ENCODE peak calls at places on chromosomes 13 and 19, in ten cellular contexts. L, K, N, Q, W, O, Z, V, E and J are unnamed samples.

GRCh38 chr19:771332-771785 is 20.4 kb downstream of the MISP start:
- ATAC-seq in L (peak), K (peak), N (peak), Q (peak), W (peak), O (peak), Z (peak), V (peak), E (peak), J (no peak)

GRCh38 chr13:35953537-35954206 is 177.5 kb downstream of the DCLK1 start:
- ATAC-seq in L (peak), K (peak), N (no peak), Q (peak), W (no peak), O (peak), Z (peak), V (peak), E (peak), J (peak)

GRCh38 chr13:41652735-41653361 is 195.5 kb downstream of the RGCC start:
- ATAC-seq in L (peak), K (no peak), N (no peak), Q (peak), W (no peak), O (peak), Z (peak), V (peak), E (no peak), J (peak)

GRCh38 chr13:39263033-39263432 is 224.8 kb downstream of the NHLRC3 start:
- ATAC-seq in L (peak), K (peak), N (peak), Q (peak), W (peak), O (peak), Z (peak), V (peak), E (peak), J (peak)

GRCh38 chr19:16764793-16765433 is 45.3 kb downstream of the NWD1 start:
- ATAC-seq in L (no peak), K (no peak), N (no peak), Q (no peak), W (no peak), O (no peak), Z (no peak), V (no peak), E (no peak), J (no peak)

GRCh38 chr13:50467156-50467814 is 376.2 kb downstream of the DLEU7 start:
- ATAC-seq in L (no peak), K (no peak), N (no peak), Q (peak), W (no peak), O (no peak), Z (no peak), V (no peak), E (no peak), J (no peak)

GRCh38 chr13:110216403-110217041 is 90.4 kb downstream of the COL4A1 start:
- ATAC-seq in L (peak), K (no peak), N (no peak), Q (peak), W (no peak), O (peak), Z (peak), V (peak), E (no peak), J (peak)

GRCh38 chr19:40519352-40520322 is 52.8 kb downstream of the SPTBN4 start:
- ATAC-seq in L (no peak), K (peak), N (peak), Q (no peak), W (peak), O (peak), Z (peak), V (no peak), E (no peak), J (no peak)

GRCh38 chr13:42967660-42968059 is 24.4 kb downstream of the EPSTI1 start:
- ATAC-seq in L (peak), K (no peak), N (no peak), Q (peak), W (no peak), O (peak), Z (peak), V (no peak), E (no peak), J (no peak)

GRCh38 chr19:46958542-46958941 is 61.1 kb upstream of the NPAS1 start:
- ATAC-seq in L (no peak), K (no peak), N (no peak), Q (no peak), W (no peak), O (no peak), Z (no peak), V (no peak), E (no peak), J (no peak)

GRCh38 chr19:36417752-36418286 is 625 bp downstream of the ZFP82 start:
- ATAC-seq in L (no peak), K (peak), N (peak), Q (peak), W (no peak), O (no peak), Z (no peak), V (no peak), E (no peak), J (no peak)

GRCh38 chr19:4090351-4091220 is 23.9 kb upstream of the ZBTB7A start:
- ATAC-seq in L (no peak), K (no peak), N (no peak), Q (no peak), W (no peak), O (peak), Z (peak), V (no peak), E (no peak), J (no peak)

GRCh38 chr13:23799945-23800344 is 89.3 kb downstream of the MIPEP start:
- ATAC-seq in L (peak), K (no peak), N (no peak), Q (peak), W (no peak), O (peak), Z (peak), V (no peak), E (no peak), J (peak)

GRCh38 chr19:3531716-3532115 is 7.3 kb upstream of the TEKTIP1 start:
- ATAC-seq in L (no peak), K (no peak), N (no peak), Q (no peak), W (no peak), O (no peak), Z (no peak), V (no peak), E (no peak), J (no peak)

GRCh38 chr19:3572855-3573161 is at the start of gene HMG20B:
- ATAC-seq in L (no peak), K (no peak), N (no peak), Q (no peak), W (peak), O (no peak), Z (peak), V (no peak), E (no peak), J (no peak)

GRCh38 chr13:41019578-41020347 is 647 bp upstream of the ELF1 start:
- ATAC-seq in L (peak), K (peak), N (no peak), Q (peak), W (no peak), O (peak), Z (no peak), V (peak), E (no peak), J (no peak)

GRCh38 chr13:33057019-33057785 is 41.0 kb downstream of the KL start:
- ATAC-seq in L (peak), K (peak), N (peak), Q (peak), W (no peak), O (no peak), Z (peak), V (no peak), E (peak), J (peak)

GRCh38 chr13:110251227-110251791 is 55.6 kb downstream of the COL4A1 start:
- ATAC-seq in L (no peak), K (no peak), N (no peak), Q (no peak), W (no peak), O (no peak), Z (no peak), V (no peak), E (no peak), J (no peak)

GRCh38 chr13:106187501-106187900 is 348.0 kb downstream of the EFNB2 start:
- ATAC-seq in L (no peak), K (no peak), N (no peak), Q (no peak), W (no peak), O (no peak), Z (no peak), V (no peak), E (no peak), J (no peak)

GRCh38 chr19:13053761-13054604 is 48.7 kb downstream of the LYL1 start:
- ATAC-seq in L (peak), K (peak), N (peak), Q (peak), W (no peak), O (peak), Z (peak), V (peak), E (peak), J (peak)

GRCh38 chr13:26721251-26721939 is 39.2 kb downstream of the GPR12 start:
- ATAC-seq in L (no peak), K (peak), N (no peak), Q (peak), W (peak), O (no peak), Z (peak), V (peak), E (no peak), J (peak)

GRCh38 chr19:1978346-1978894 is 37.1 kb downstream of the BTBD2 start:
- ATAC-seq in L (no peak), K (no peak), N (no peak), Q (no peak), W (no peak), O (no peak), Z (no peak), V (no peak), E (no peak), J (no peak)

GRCh38 chr13:90640976-90641375 is 706.5 kb upstream of the MIR17HG start:
- ATAC-seq in L (no peak), K (no peak), N (no peak), Q (no peak), W (no peak), O (no peak), Z (no peak), V (no peak), E (peak), J (no peak)

GRCh38 chr13:40096357-40096911 is 441.0 kb downstream of the COG6 start:
- ATAC-seq in L (no peak), K (no peak), N (no peak), Q (no peak), W (peak), O (no peak), Z (no peak), V (no peak), E (no peak), J (no peak)

GRCh38 chr19:10009714-10010224 is 535 bp downstream of the COL5A3 start:
- ATAC-seq in L (no peak), K (peak), N (peak), Q (no peak), W (no peak), O (no peak), Z (no peak), V (peak), E (no peak), J (no peak)

GRCh38 chr19:53907193-53907581 is 1.9 kb upstream of the CACNG7 start:
- ATAC-seq in L (no peak), K (no peak), N (peak), Q (no peak), W (no peak), O (no peak), Z (no peak), V (no peak), E (no peak), J (no peak)

GRCh38 chr19:10952809-10953208 is 8.0 kb upstream of the SMARCA4 start:
- ATAC-seq in L (no peak), K (no peak), N (no peak), Q (no peak), W (no peak), O (peak), Z (no peak), V (no peak), E (peak), J (no peak)

GRCh38 chr13:98411617-98412310 is 165.1 kb downstream of the STK24 start:
- ATAC-seq in L (peak), K (no peak), N (no peak), Q (peak), W (no peak), O (peak), Z (peak), V (peak), E (no peak), J (peak)

GRCh38 chr19:325937-326565 is 18.5 kb downstream of the MIER2 start:
- ATAC-seq in L (no peak), K (no peak), N (no peak), Q (no peak), W (no peak), O (no peak), Z (no peak), V (no peak), E (no peak), J (no peak)

GRCh38 chr19:15815306-15815705 is at the start of gene OR10H1:
- ATAC-seq in L (no peak), K (no peak), N (no peak), Q (no peak), W (no peak), O (peak), Z (peak), V (no peak), E (peak), J (no peak)

GRCh38 chr13:111232191-111232590 is 88.3 kb upstream of the TEX29 start:
- ATAC-seq in L (no peak), K (no peak), N (no peak), Q (no peak), W (no peak), O (no peak), Z (peak), V (no peak), E (no peak), J (no peak)

GRCh38 chr19:57192993-57193392 is 1.7 kb downstream of the ZNF264 start:
- ATAC-seq in L (no peak), K (no peak), N (no peak), Q (no peak), W (peak), O (no peak), Z (no peak), V (no peak), E (no peak), J (no peak)

GRCh38 chr19:53772943-53773342 is 51.2 kb downstream of the NLRP12 start:
- ATAC-seq in L (peak), K (no peak), N (peak), Q (no peak), W (peak), O (peak), Z (peak), V (peak), E (peak), J (no peak)

GRCh38 chr13:32117696-32118095 is 86.1 kb downstream of the FRY start:
- ATAC-seq in L (peak), K (no peak), N (no peak), Q (peak), W (no peak), O (peak), Z (peak), V (no peak), E (no peak), J (no peak)

GRCh38 chr13:51821666-51822065 is 17.7 kb upstream of the DHRS12 start:
- ATAC-seq in L (no peak), K (no peak), N (no peak), Q (no peak), W (no peak), O (no peak), Z (no peak), V (peak), E (no peak), J (no peak)

GRCh38 chr13:111304041-111304544 is 16.3 kb upstream of the TEX29 start:
- ATAC-seq in L (no peak), K (no peak), N (no peak), Q (no peak), W (peak), O (no peak), Z (no peak), V (no peak), E (no peak), J (no peak)

GRCh38 chr13:74168263-74168675 is 34.1 kb upstream of the KLF12 start:
- ATAC-seq in L (peak), K (peak), N (no peak), Q (peak), W (no peak), O (no peak), Z (no peak), V (peak), E (no peak), J (no peak)

GRCh38 chr13:37138169-37138568 is 32.7 kb upstream of the CSNK1A1L start:
- ATAC-seq in L (no peak), K (peak), N (no peak), Q (no peak), W (no peak), O (no peak), Z (no peak), V (no peak), E (peak), J (no peak)
- TF ChIP-seq CTCF in L (no peak), K (no peak), N (peak), Q (peak), W (no peak), O (no peak), Z (no peak), V (no peak), E (peak), J (no peak)

GRCh38 chr19:18683109-18683954 is at the start of gene CRTC1:
- ATAC-seq in L (peak), K (peak), N (peak), Q (peak), W (peak), O (peak), Z (peak), V (peak), E (peak), J (peak)
- TF ChIP-seq CTCF in L (peak), K (peak), N (no peak), Q (no peak), W (no peak), O (no peak), Z (no peak), V (no peak), E (no peak), J (no peak)

DNA sequence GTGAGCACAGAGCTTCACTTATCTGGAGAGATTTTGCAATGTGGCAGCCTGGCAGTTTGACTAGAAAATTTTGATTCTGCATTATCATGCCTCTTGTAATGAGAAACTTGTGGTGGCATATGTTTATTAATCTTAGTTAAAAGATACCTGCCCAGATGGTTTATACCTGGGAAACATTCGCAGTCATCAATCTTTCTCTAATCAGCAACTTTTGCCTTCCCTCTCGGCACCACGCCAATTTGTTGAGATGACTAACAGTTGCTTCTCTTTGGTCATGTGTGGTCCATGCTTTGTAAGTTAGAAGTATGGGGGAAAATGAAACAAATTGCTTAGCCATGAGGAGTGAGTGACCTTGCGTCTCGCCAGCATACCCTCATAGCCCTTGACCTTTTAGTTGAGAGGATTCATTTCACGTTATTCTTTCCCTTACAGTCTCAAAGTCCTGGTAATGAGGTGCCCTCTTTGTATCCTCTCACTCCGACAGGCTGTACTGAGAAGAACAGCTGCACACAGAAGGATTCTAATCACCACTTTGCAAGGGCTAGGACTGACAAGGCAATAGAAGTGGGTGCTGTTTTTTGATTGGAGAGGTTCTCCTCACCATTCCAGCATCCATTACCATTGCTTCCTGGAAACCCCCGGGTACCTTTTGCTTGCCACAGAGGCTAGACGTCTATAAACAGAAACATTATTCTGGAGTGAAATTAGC is 201.4 kb downstream of the OXGR1 start:
- ATAC-seq in L (no peak), K (no peak), N (no peak), Q (no peak), W (no peak), O (no peak), Z (no peak), V (no peak), E (no peak), J (no peak)
- TF ChIP-seq CTCF in L (no peak), K (no peak), N (no peak), Q (no peak), W (no peak), O (no peak), Z (no peak), V (no peak), E (no peak), J (no peak)

GRCh38 chr19:52535831-52536800 is 8.6 kb downstream of the ZNF808 start:
- ATAC-seq in L (peak), K (no peak), N (no peak), Q (peak), W (peak), O (peak), Z (peak), V (peak), E (no peak), J (peak)
- TF ChIP-seq CTCF in L (no peak), K (no peak), N (no peak), Q (peak), W (no peak), O (peak), Z (peak), V (no peak), E (no peak), J (peak)

GRCh38 chr13:28375250-28375930 is 119.5 kb downstream of the FLT1 start:
- ATAC-seq in L (no peak), K (peak), N (no peak), Q (no peak), W (no peak), O (no peak), Z (no peak), V (no peak), E (no peak), J (no peak)
- TF ChIP-seq CTCF in L (no peak), K (no peak), N (no peak), Q (no peak), W (no peak), O (no peak), Z (no peak), V (no peak), E (no peak), J (no peak)

DNA sequence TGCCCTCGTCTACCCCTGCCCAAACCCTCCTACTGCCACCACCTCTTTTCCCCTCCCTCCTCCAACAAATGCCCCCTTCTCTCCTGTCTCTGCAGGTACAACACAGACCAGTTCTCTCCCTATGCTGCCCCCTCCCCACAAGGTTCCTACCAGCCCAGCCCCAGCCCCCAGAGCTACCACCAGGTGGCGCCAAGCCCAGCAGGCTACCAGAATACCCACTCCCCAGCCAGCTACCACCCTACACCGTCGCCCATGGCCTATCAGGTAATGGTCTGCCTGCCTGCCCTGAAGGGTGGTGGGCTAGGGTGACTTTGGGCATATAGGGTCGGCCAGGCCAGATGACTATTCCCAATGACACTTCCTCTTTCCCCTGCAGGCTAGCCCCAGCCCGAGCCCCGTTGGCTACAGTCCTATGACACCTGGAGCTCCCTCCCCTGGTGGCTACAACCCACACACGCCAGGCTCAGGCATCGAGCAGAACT is 6.5 kb upstream of the TIMM50 start:
- ATAC-seq in L (peak), K (peak), N (peak), Q (peak), W (peak), O (peak), Z (peak), V (peak), E (peak), J (peak)
- TF ChIP-seq CTCF in L (peak), K (peak), N (no peak), Q (peak), W (peak), O (peak), Z (peak), V (peak), E (peak), J (peak)